ENCODE peak calls at places on chromosomes 6 and 20, in nine cellular contexts. S, Y, G, C, X, D, B, V and M are unnamed samples.
A peak's percentile ranks its signal among the peaks of the same experiment; 100 is the strongest.

GRCh38 chr6:144528605-144529425 is 243.7 kb downstream of the UTRN start:
- DNase-seq in Y (no peak), G (peak; percentile 6), D (no peak), V (no peak), S (no peak), C (no peak), B (no peak), X (no peak), M (no peak)

GRCh38 chr20:9211016-9211760 is 142.3 kb downstream of the PLCB4 start:
- DNase-seq in B (no peak), D (no peak), V (no peak), Y (no peak), S (no peak), C (no peak), X (no peak), G (no peak), M (no peak)

GRCh38 chr6:155561262-155561970 is 105.8 kb upstream of the NOX3 start:
- DNase-seq in C (peak; percentile 2), V (no peak), Y (no peak), D (no peak), X (no peak), B (no peak), S (no peak), G (no peak), M (no peak)

GRCh38 chr20:9359561-9360308 is 154.7 kb upstream of the LAMP5 start:
- DNase-seq in Y (peak; percentile 25), X (no peak), V (no peak), C (peak; percentile 53), S (no peak), B (peak; percentile 34), D (no peak), G (peak; percentile 74), M (peak; percentile 47)

GRCh38 chr6:156866181-156866862 is 89.1 kb downstream of the ARID1B start:
- DNase-seq in D (no peak), V (no peak), X (no peak), G (no peak), B (no peak), C (no peak), S (no peak), Y (no peak), M (peak; percentile 22)

GRCh38 chr20:41392295-41392694 is 25.7 kb upstream of the EMILIN3 start:
- DNase-seq in B (no peak), Y (no peak), X (no peak), S (no peak), C (no peak), V (no peak), G (no peak), D (no peak), M (no peak)

GRCh38 chr20:32563311-32564272 is 21.5 kb downstream of the NOL4L start:
- DNase-seq in D (no peak), Y (peak; percentile 83), X (no peak), V (peak; percentile 63), B (no peak), S (no peak), C (peak; percentile 55), G (no peak), M (no peak)

GRCh38 chr20:32520927-32521203 is 64.3 kb downstream of the NOL4L start:
- DNase-seq in B (no peak), D (no peak), S (no peak), C (no peak), X (no peak), G (no peak), Y (no peak), V (no peak), M (no peak)

GRCh38 chr20:51487525-51488279 is 54.8 kb downstream of the NFATC2 start:
- DNase-seq in C (peak; percentile 99), V (no peak), X (no peak), B (no peak), Y (no peak), G (peak; percentile 38), S (no peak), D (no peak), M (no peak)

GRCh38 chr6:81562169-81562568 is 190.3 kb downstream of the TENT5A start:
- DNase-seq in D (no peak), B (peak; percentile 46), S (no peak), V (no peak), G (peak; percentile 71), C (peak; percentile 2), Y (no peak), X (peak; percentile 7), M (no peak)

GRCh38 chr20:47466704-47467459 is 34.8 kb upstream of the NCOA3 start:
- DNase-seq in X (no peak), G (no peak), D (no peak), Y (no peak), C (no peak), V (no peak), S (no peak), B (no peak), M (no peak)

GRCh38 chr6:7650876-7651275 is 60.9 kb downstream of the SNRNP48 start:
- DNase-seq in V (no peak), Y (no peak), X (no peak), C (no peak), S (no peak), G (peak; percentile 45), B (no peak), D (no peak), M (no peak)

GRCh38 chr6:20202070-20202658 is 10.1 kb downstream of the MBOAT1 start:
- DNase-seq in Y (no peak), D (no peak), B (no peak), G (no peak), S (peak; percentile 65), C (peak; percentile 63), V (no peak), X (peak; percentile 87), M (no peak)

GRCh38 chr20:38127011-38127621 is 38.0 kb downstream of the TGM2 start:
- DNase-seq in Y (no peak), X (peak; percentile 68), B (no peak), C (peak; percentile 96), D (no peak), S (no peak), G (peak; percentile 64), V (no peak), M (no peak)

GRCh38 chr6:89574860-89575561 is 63.5 kb downstream of the LYRM2 start:
- DNase-seq in B (no peak), G (no peak), D (no peak), V (no peak), C (no peak), S (no peak), X (no peak), Y (no peak), M (no peak)

GRCh38 chr6:34182751-34183531 is 37.1 kb upstream of the GRM4 start:
- DNase-seq in D (no peak), Y (no peak), C (no peak), X (no peak), G (peak; percentile 9), S (peak; percentile 86), B (no peak), V (no peak), M (no peak)

GRCh38 chr20:58682656-58683055 is 9.9 kb upstream of the NPEPL1 start:
- DNase-seq in V (no peak), D (no peak), S (no peak), X (no peak), B (no peak), C (peak; percentile 20), Y (no peak), G (no peak), M (no peak)

GRCh38 chr6:161088676-161089328 is 97.2 kb downstream of the MAP3K4 start:
- DNase-seq in S (no peak), V (no peak), C (no peak), Y (no peak), G (no peak), D (no peak), X (no peak), B (no peak), M (no peak)